ENCODE peak calls at places on chromosomes 2 and 18, in nine cellular contexts. One of them, this sample, is unnamed.

GRCh38 chr2:71492112-71492511 is 38.8 kb downstream of the DYSF start:
- DNase-seq in cardiac muscle cell: peak; percentile 18
- DNase-seq in activated naive CD4-positive, alpha-beta T cell treated with anti-CD3 and anti-CD28 coated beads, Interleukin-2, amount 10 ng/mL, durations not matched to agents 7 days and 5 days: no peak
- DNase-seq in NCI-H2081: no peak
- DNase-seq in frontal cortex: no peak
- DNase-seq in stimulated activated CD4-positive, alpha-beta T cell treated with anti-CD3 and anti-CD28 coated beads, Interleukin-1b, Interleukin-23, amount 100 ng/mL, for 48 hours: no peak
- DNase-seq in Right ventricle myocardium inferior: no peak
- DNase-seq in T-helper 2 cell: no peak
- DNase-seq in T follicular helper cell: no peak
- DNase-seq in this sample: no peak

GRCh38 chr2:10447300-10448207 is 573 bp downstream of the ODC1 start:
- DNase-seq in cardiac muscle cell: peak; percentile 43
- DNase-seq in activated naive CD4-positive, alpha-beta T cell treated with anti-CD3 and anti-CD28 coated beads, Interleukin-2, amount 10 ng/mL, durations not matched to agents 7 days and 5 days: peak; percentile 68
- DNase-seq in NCI-H2081: peak; percentile 77
- DNase-seq in frontal cortex: no peak
- DNase-seq in stimulated activated CD4-positive, alpha-beta T cell treated with anti-CD3 and anti-CD28 coated beads, Interleukin-1b, Interleukin-23, amount 100 ng/mL, for 48 hours: peak; percentile 50
- DNase-seq in Right ventricle myocardium inferior: peak; percentile 79
- DNase-seq in T-helper 2 cell: no peak
- DNase-seq in T follicular helper cell: peak; percentile 19
- DNase-seq in this sample: no peak

GRCh38 chr18:55500316-55501086 is 87.5 kb downstream of the TCF4 start:
- DNase-seq in cardiac muscle cell: peak; percentile 74
- DNase-seq in activated naive CD4-positive, alpha-beta T cell treated with anti-CD3 and anti-CD28 coated beads, Interleukin-2, amount 10 ng/mL, durations not matched to agents 7 days and 5 days: no peak
- DNase-seq in NCI-H2081: no peak
- DNase-seq in frontal cortex: no peak
- DNase-seq in stimulated activated CD4-positive, alpha-beta T cell treated with anti-CD3 and anti-CD28 coated beads, Interleukin-1b, Interleukin-23, amount 100 ng/mL, for 48 hours: no peak
- DNase-seq in Right ventricle myocardium inferior: no peak
- DNase-seq in T-helper 2 cell: no peak
- DNase-seq in T follicular helper cell: no peak
- DNase-seq in this sample: no peak

GRCh38 chr18:49656098-49656591 is 94.3 kb downstream of the LIPG start:
- DNase-seq in cardiac muscle cell: no peak
- DNase-seq in activated naive CD4-positive, alpha-beta T cell treated with anti-CD3 and anti-CD28 coated beads, Interleukin-2, amount 10 ng/mL, durations not matched to agents 7 days and 5 days: no peak
- DNase-seq in NCI-H2081: no peak
- DNase-seq in frontal cortex: no peak
- DNase-seq in stimulated activated CD4-positive, alpha-beta T cell treated with anti-CD3 and anti-CD28 coated beads, Interleukin-1b, Interleukin-23, amount 100 ng/mL, for 48 hours: no peak
- DNase-seq in Right ventricle myocardium inferior: no peak
- DNase-seq in T-helper 2 cell: no peak
- DNase-seq in T follicular helper cell: no peak
- DNase-seq in this sample: no peak

GRCh38 chr2:58553937-58554336 is 312.8 kb upstream of the FANCL start:
- DNase-seq in cardiac muscle cell: peak; percentile 1
- DNase-seq in activated naive CD4-positive, alpha-beta T cell treated with anti-CD3 and anti-CD28 coated beads, Interleukin-2, amount 10 ng/mL, durations not matched to agents 7 days and 5 days: no peak
- DNase-seq in NCI-H2081: no peak
- DNase-seq in frontal cortex: no peak
- DNase-seq in stimulated activated CD4-positive, alpha-beta T cell treated with anti-CD3 and anti-CD28 coated beads, Interleukin-1b, Interleukin-23, amount 100 ng/mL, for 48 hours: no peak
- DNase-seq in Right ventricle myocardium inferior: no peak
- DNase-seq in T-helper 2 cell: no peak
- DNase-seq in T follicular helper cell: no peak
- DNase-seq in this sample: no peak

GRCh38 chr2:218811382-218811781 is 20.2 kb downstream of the PRKAG3 start:
- DNase-seq in cardiac muscle cell: peak; percentile 67
- DNase-seq in activated naive CD4-positive, alpha-beta T cell treated with anti-CD3 and anti-CD28 coated beads, Interleukin-2, amount 10 ng/mL, durations not matched to agents 7 days and 5 days: no peak
- DNase-seq in NCI-H2081: no peak
- DNase-seq in frontal cortex: no peak
- DNase-seq in stimulated activated CD4-positive, alpha-beta T cell treated with anti-CD3 and anti-CD28 coated beads, Interleukin-1b, Interleukin-23, amount 100 ng/mL, for 48 hours: no peak
- DNase-seq in Right ventricle myocardium inferior: no peak
- DNase-seq in T-helper 2 cell: no peak
- DNase-seq in T follicular helper cell: no peak
- DNase-seq in this sample: no peak

GRCh38 chr2:138641277-138641676 is 138.9 kb downstream of the NXPH2 start:
- DNase-seq in cardiac muscle cell: no peak
- DNase-seq in activated naive CD4-positive, alpha-beta T cell treated with anti-CD3 and anti-CD28 coated beads, Interleukin-2, amount 10 ng/mL, durations not matched to agents 7 days and 5 days: no peak
- DNase-seq in NCI-H2081: no peak
- DNase-seq in frontal cortex: no peak
- DNase-seq in stimulated activated CD4-positive, alpha-beta T cell treated with anti-CD3 and anti-CD28 coated beads, Interleukin-1b, Interleukin-23, amount 100 ng/mL, for 48 hours: no peak
- DNase-seq in Right ventricle myocardium inferior: no peak
- DNase-seq in T-helper 2 cell: no peak
- DNase-seq in T follicular helper cell: no peak
- DNase-seq in this sample: no peak

GRCh38 chr2:46971914-46972313 is 56.3 kb upstream of the MCFD2 start:
- DNase-seq in cardiac muscle cell: no peak
- DNase-seq in activated naive CD4-positive, alpha-beta T cell treated with anti-CD3 and anti-CD28 coated beads, Interleukin-2, amount 10 ng/mL, durations not matched to agents 7 days and 5 days: no peak
- DNase-seq in NCI-H2081: no peak
- DNase-seq in frontal cortex: no peak
- DNase-seq in stimulated activated CD4-positive, alpha-beta T cell treated with anti-CD3 and anti-CD28 coated beads, Interleukin-1b, Interleukin-23, amount 100 ng/mL, for 48 hours: no peak
- DNase-seq in Right ventricle myocardium inferior: no peak
- DNase-seq in T-helper 2 cell: no peak
- DNase-seq in T follicular helper cell: no peak
- DNase-seq in this sample: no peak

GRCh38 chr2:150710916-150711315 is 223.4 kb upstream of the RND3 start:
- DNase-seq in cardiac muscle cell: no peak
- DNase-seq in activated naive CD4-positive, alpha-beta T cell treated with anti-CD3 and anti-CD28 coated beads, Interleukin-2, amount 10 ng/mL, durations not matched to agents 7 days and 5 days: no peak
- DNase-seq in NCI-H2081: peak; percentile 6
- DNase-seq in frontal cortex: no peak
- DNase-seq in stimulated activated CD4-positive, alpha-beta T cell treated with anti-CD3 and anti-CD28 coated beads, Interleukin-1b, Interleukin-23, amount 100 ng/mL, for 48 hours: no peak
- DNase-seq in Right ventricle myocardium inferior: no peak
- DNase-seq in T-helper 2 cell: no peak
- DNase-seq in T follicular helper cell: no peak
- DNase-seq in this sample: peak; percentile 16

GRCh38 chr2:60948926-60949579 is 67.7 kb downstream of the REL start:
- DNase-seq in cardiac muscle cell: no peak
- DNase-seq in activated naive CD4-positive, alpha-beta T cell treated with anti-CD3 and anti-CD28 coated beads, Interleukin-2, amount 10 ng/mL, durations not matched to agents 7 days and 5 days: no peak
- DNase-seq in NCI-H2081: no peak
- DNase-seq in frontal cortex: no peak
- DNase-seq in stimulated activated CD4-positive, alpha-beta T cell treated with anti-CD3 and anti-CD28 coated beads, Interleukin-1b, Interleukin-23, amount 100 ng/mL, for 48 hours: no peak
- DNase-seq in Right ventricle myocardium inferior: no peak
- DNase-seq in T-helper 2 cell: no peak
- DNase-seq in T follicular helper cell: no peak
- DNase-seq in this sample: no peak

GRCh38 chr2:177429688-177430325 is 37.2 kb downstream of the AGPS start:
- DNase-seq in cardiac muscle cell: peak; percentile 94
- DNase-seq in activated naive CD4-positive, alpha-beta T cell treated with anti-CD3 and anti-CD28 coated beads, Interleukin-2, amount 10 ng/mL, durations not matched to agents 7 days and 5 days: no peak
- DNase-seq in NCI-H2081: no peak
- DNase-seq in frontal cortex: no peak
- DNase-seq in stimulated activated CD4-positive, alpha-beta T cell treated with anti-CD3 and anti-CD28 coated beads, Interleukin-1b, Interleukin-23, amount 100 ng/mL, for 48 hours: no peak
- DNase-seq in Right ventricle myocardium inferior: no peak
- DNase-seq in T-helper 2 cell: no peak
- DNase-seq in T follicular helper cell: no peak
- DNase-seq in this sample: no peak

GRCh38 chr2:18245375-18245774 is 315.1 kb downstream of the RDH14 start:
- DNase-seq in cardiac muscle cell: no peak
- DNase-seq in activated naive CD4-positive, alpha-beta T cell treated with anti-CD3 and anti-CD28 coated beads, Interleukin-2, amount 10 ng/mL, durations not matched to agents 7 days and 5 days: no peak
- DNase-seq in NCI-H2081: no peak
- DNase-seq in frontal cortex: no peak
- DNase-seq in stimulated activated CD4-positive, alpha-beta T cell treated with anti-CD3 and anti-CD28 coated beads, Interleukin-1b, Interleukin-23, amount 100 ng/mL, for 48 hours: no peak
- DNase-seq in Right ventricle myocardium inferior: no peak
- DNase-seq in T-helper 2 cell: no peak
- DNase-seq in T follicular helper cell: no peak
- DNase-seq in this sample: peak; percentile 2

This sample was measured in NCI-H1092.